ENCODE peak calls at places on chromosomes 1 and 21, in five cellular contexts. One of them, this sample, is unnamed.

GRCh38 chr1:216270086-216270773 is 153.0 kb downstream of the USH2A start:
- DNase-seq in stomach: no peak
- DNase-seq in nephron progenitor cell: no peak
- DNase-seq in neural crest cell: no peak
- DNase-seq in OCI-LY7: no peak
- DNase-seq in this sample: no peak

GRCh38 chr1:9235123-9235513 is 544 bp downstream of the H6PD start:
- DNase-seq in neural crest cell: peak; percentile 42
- DNase-seq in OCI-LY7: no peak
- DNase-seq in stomach: peak; percentile 39
- DNase-seq in nephron progenitor cell: no peak
- DNase-seq in this sample: no peak

GRCh38 chr1:29638281-29638680 is 402.0 kb downstream of the PTPRU start:
- DNase-seq in stomach: no peak
- DNase-seq in neural crest cell: no peak
- DNase-seq in nephron progenitor cell: no peak
- DNase-seq in OCI-LY7: no peak
- DNase-seq in this sample: no peak

GRCh38 chr1:6471969-6472368 is 6.0 kb upstream of the TNFRSF25 start:
- DNase-seq in stomach: peak; percentile 87
- DNase-seq in OCI-LY7: no peak
- DNase-seq in nephron progenitor cell: no peak
- DNase-seq in neural crest cell: no peak
- DNase-seq in this sample: no peak

GRCh38 chr21:31781737-31782136 is 49.8 kb upstream of the SCAF4 start:
- DNase-seq in OCI-LY7: no peak
- DNase-seq in nephron progenitor cell: no peak
- DNase-seq in stomach: no peak
- DNase-seq in neural crest cell: no peak
- DNase-seq in this sample: no peak

GRCh38 chr21:31110430-31110829 is 72.2 kb upstream of the KRTAP19-8 start:
- DNase-seq in neural crest cell: no peak
- DNase-seq in OCI-LY7: no peak
- DNase-seq in nephron progenitor cell: no peak
- DNase-seq in stomach: no peak
- DNase-seq in this sample: no peak

GRCh38 chr1:86499987-86500593 is 31.4 kb downstream of the CLCA1 start:
- DNase-seq in neural crest cell: no peak
- DNase-seq in OCI-LY7: peak; percentile 91
- DNase-seq in stomach: no peak
- DNase-seq in nephron progenitor cell: no peak
- DNase-seq in this sample: peak; percentile 31

GRCh38 chr1:168245042-168245441 is 19.2 kb downstream of the SFT2D2 start:
- DNase-seq in nephron progenitor cell: no peak
- DNase-seq in stomach: no peak
- DNase-seq in OCI-LY7: no peak
- DNase-seq in neural crest cell: no peak
- DNase-seq in this sample: no peak

GRCh38 chr1:231724876-231725647 is 98.5 kb downstream of the DISC1 start:
- DNase-seq in OCI-LY7: peak; percentile 60
- DNase-seq in stomach: no peak
- DNase-seq in nephron progenitor cell: peak; percentile 29
- DNase-seq in neural crest cell: peak; percentile 41
- DNase-seq in this sample: peak; percentile 14

GRCh38 chr1:55631508-55631907 is 416.3 kb upstream of the USP24 start:
- DNase-seq in nephron progenitor cell: no peak
- DNase-seq in stomach: no peak
- DNase-seq in neural crest cell: no peak
- DNase-seq in OCI-LY7: no peak
- DNase-seq in this sample: no peak

GRCh38 chr1:109906160-109906838 is 4.3 kb upstream of the CSF1 start:
- DNase-seq in nephron progenitor cell: no peak
- DNase-seq in neural crest cell: no peak
- DNase-seq in OCI-LY7: peak; percentile 80
- DNase-seq in stomach: no peak
- DNase-seq in this sample: peak; percentile 86

GRCh38 chr1:235160395-235160964 is 570 bp downstream of the RBM34 start:
- DNase-seq in neural crest cell: no peak
- DNase-seq in nephron progenitor cell: no peak
- DNase-seq in stomach: no peak
- DNase-seq in OCI-LY7: peak; percentile 80
- DNase-seq in this sample: peak; percentile 61

GRCh38 chr1:211329764-211330201 is 3.1 kb downstream of the TRAF5 start:
- DNase-seq in nephron progenitor cell: no peak
- DNase-seq in stomach: no peak
- DNase-seq in OCI-LY7: peak; percentile 83
- DNase-seq in neural crest cell: no peak
- DNase-seq in this sample: peak; percentile 51

GRCh38 chr21:43825936-43826622 is 36.7 kb downstream of the RRP1 start:
- DNase-seq in stomach: peak; percentile 42
- DNase-seq in neural crest cell: no peak
- DNase-seq in OCI-LY7: no peak
- DNase-seq in nephron progenitor cell: peak; percentile 54
- DNase-seq in this sample: no peak
- TF ChIP-seq CTCF in stomach: no peak
- TF ChIP-seq CTCF in neural crest cell: peak; percentile 38
- TF ChIP-seq CTCF in OCI-LY7: no peak
- TF ChIP-seq CTCF in nephron progenitor cell: peak; percentile 19
- TF ChIP-seq CTCF in this sample: no peak

DNA sequence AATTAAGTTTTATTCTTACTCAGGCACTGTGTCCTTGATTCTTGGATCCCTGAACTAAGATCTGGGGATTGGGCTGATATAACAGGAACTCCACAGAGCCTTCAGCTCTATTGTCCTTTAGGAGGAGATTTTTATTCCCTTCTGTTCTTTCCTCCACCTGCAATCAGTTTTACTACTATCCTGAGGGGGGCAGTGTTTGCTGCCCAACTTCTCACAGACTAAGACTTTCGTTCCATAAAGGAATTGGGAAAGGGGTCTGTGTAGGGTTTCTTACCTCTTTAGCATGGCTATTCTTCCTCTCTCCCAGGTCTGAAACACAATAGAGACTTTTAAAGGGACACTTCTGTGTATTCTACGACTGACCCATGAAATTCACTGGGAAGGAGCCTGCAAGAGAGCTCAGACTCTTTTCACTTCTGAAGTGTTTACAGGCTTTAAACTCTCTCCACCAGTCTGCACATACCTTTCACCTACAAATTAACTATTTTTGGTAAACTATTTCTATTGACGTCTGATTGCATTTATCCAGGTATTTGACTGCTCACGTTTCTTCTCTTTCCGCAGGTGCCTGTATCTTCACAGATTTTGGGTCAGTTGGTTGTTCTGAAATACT is 103.3 kb upstream of the DEPDC1 start:
- DNase-seq in stomach: no peak
- DNase-seq in nephron progenitor cell: no peak
- DNase-seq in neural crest cell: no peak
- DNase-seq in OCI-LY7: peak; percentile 7
- DNase-seq in this sample: peak; percentile 7
- TF ChIP-seq CTCF in stomach: no peak
- TF ChIP-seq CTCF in nephron progenitor cell: peak; percentile 13
- TF ChIP-seq CTCF in neural crest cell: peak; percentile 56
- TF ChIP-seq CTCF in OCI-LY7: peak; percentile 76
- TF ChIP-seq CTCF in this sample: no peak

GRCh38 chr1:53715478-53715877 is 23.5 kb downstream of the GLIS1 start:
- DNase-seq in neural crest cell: peak; percentile 64
- DNase-seq in OCI-LY7: peak; percentile 20
- DNase-seq in stomach: no peak
- DNase-seq in nephron progenitor cell: peak; percentile 79
- DNase-seq in this sample: no peak
- TF ChIP-seq CTCF in neural crest cell: peak; percentile 60
- TF ChIP-seq CTCF in OCI-LY7: peak; percentile 70
- TF ChIP-seq CTCF in stomach: no peak
- TF ChIP-seq CTCF in nephron progenitor cell: peak; percentile 68
- TF ChIP-seq CTCF in this sample: peak; percentile 49

GRCh38 chr1:202233824-202234223 is 40.2 kb downstream of the LGR6 start:
- DNase-seq in stomach: no peak
- DNase-seq in nephron progenitor cell: no peak
- DNase-seq in OCI-LY7: no peak
- DNase-seq in neural crest cell: no peak
- DNase-seq in this sample: no peak
- TF ChIP-seq CTCF in stomach: no peak
- TF ChIP-seq CTCF in nephron progenitor cell: no peak
- TF ChIP-seq CTCF in OCI-LY7: no peak
- TF ChIP-seq CTCF in neural crest cell: no peak
- TF ChIP-seq CTCF in this sample: no peak

GRCh38 chr1:1954831-1955441 is 35.9 kb upstream of the TMEM52 start:
- DNase-seq in nephron progenitor cell: no peak
- DNase-seq in OCI-LY7: no peak
- DNase-seq in neural crest cell: no peak
- DNase-seq in stomach: no peak
- DNase-seq in this sample: no peak
- TF ChIP-seq CTCF in nephron progenitor cell: peak; percentile 26
- TF ChIP-seq CTCF in OCI-LY7: peak; percentile 43
- TF ChIP-seq CTCF in neural crest cell: peak; percentile 36
- TF ChIP-seq CTCF in stomach: no peak
- TF ChIP-seq CTCF in this sample: no peak